ENCODE peak calls at places on chromosomes 1 and 21, in six cellular contexts. One of them, this sample, is unnamed. For H3K9me3, the result is how much of the 10 kb centered on the place peaks cover.

GRCh38 chr1:208510192-208510952 is 266.2 kb upstream of the PLXNA2 start:
- DNase-seq in IMR-90: no peak
- DNase-seq in neural progenitor cell: no peak
- DNase-seq in mammary epithelial cell: peak
- DNase-seq in endothelial cell of umbilical vein: no peak
- DNase-seq in HepG2: no peak
- DNase-seq in this sample: peak

GRCh38 chr1:185650602-185651230 is 83.5 kb upstream of the HMCN1 start:
- DNase-seq in IMR-90: no peak
- DNase-seq in neural progenitor cell: no peak
- DNase-seq in mammary epithelial cell: peak
- DNase-seq in endothelial cell of umbilical vein: no peak
- DNase-seq in HepG2: no peak
- DNase-seq in this sample: no peak

GRCh38 chr1:151512326-151512725 is 1.1 kb downstream of the CGN start:
- DNase-seq in IMR-90: no peak
- DNase-seq in neural progenitor cell: no peak
- DNase-seq in mammary epithelial cell: peak
- DNase-seq in endothelial cell of umbilical vein: no peak
- DNase-seq in HepG2: no peak
- DNase-seq in this sample: no peak

GRCh38 chr1:89965203-89965900 is 29.6 kb upstream of the ZNF326 start:
- DNase-seq in IMR-90: no peak
- DNase-seq in neural progenitor cell: no peak
- DNase-seq in mammary epithelial cell: no peak
- DNase-seq in endothelial cell of umbilical vein: peak
- DNase-seq in HepG2: no peak
- DNase-seq in this sample: no peak

GRCh38 chr1:56806804-56807203 is 12.4 kb downstream of the FYB2 start:
- DNase-seq in IMR-90: no peak
- DNase-seq in neural progenitor cell: no peak
- DNase-seq in mammary epithelial cell: no peak
- DNase-seq in endothelial cell of umbilical vein: no peak
- DNase-seq in HepG2: no peak
- DNase-seq in this sample: no peak

GRCh38 chr1:15476927-15477326 is 1.0 kb downstream of the CELA2B start:
- DNase-seq in IMR-90: no peak
- DNase-seq in neural progenitor cell: no peak
- DNase-seq in mammary epithelial cell: no peak
- DNase-seq in endothelial cell of umbilical vein: no peak
- DNase-seq in HepG2: no peak
- DNase-seq in this sample: no peak

GRCh38 chr1:230992100-230992774 is 13.3 kb downstream of the ARV1 start:
- DNase-seq in IMR-90: no peak
- DNase-seq in neural progenitor cell: no peak
- DNase-seq in mammary epithelial cell: no peak
- DNase-seq in endothelial cell of umbilical vein: no peak
- DNase-seq in HepG2: no peak
- DNase-seq in this sample: no peak

GRCh38 chr1:53526451-53527101 is 67.4 kb downstream of the DMRTB1 start:
- DNase-seq in IMR-90: peak
- DNase-seq in neural progenitor cell: peak
- DNase-seq in mammary epithelial cell: no peak
- DNase-seq in endothelial cell of umbilical vein: no peak
- DNase-seq in HepG2: peak
- DNase-seq in this sample: peak

GRCh38 chr1:110657351-110657750 is 17.4 kb downstream of the KCNA3 start:
- DNase-seq in IMR-90: no peak
- DNase-seq in neural progenitor cell: no peak
- DNase-seq in mammary epithelial cell: no peak
- DNase-seq in endothelial cell of umbilical vein: no peak
- DNase-seq in HepG2: no peak
- DNase-seq in this sample: no peak

GRCh38 chr1:81052162-81052561 is 748.6 kb upstream of the ADGRL2 start:
- DNase-seq in IMR-90: no peak
- DNase-seq in neural progenitor cell: peak
- DNase-seq in mammary epithelial cell: no peak
- DNase-seq in endothelial cell of umbilical vein: no peak
- DNase-seq in HepG2: no peak
- DNase-seq in this sample: no peak

GRCh38 chr1:10889628-10890353 is 93.3 kb upstream of the CASZ1 start:
- DNase-seq in IMR-90: no peak
- DNase-seq in neural progenitor cell: no peak
- DNase-seq in mammary epithelial cell: no peak
- DNase-seq in endothelial cell of umbilical vein: no peak
- DNase-seq in HepG2: no peak
- DNase-seq in this sample: no peak

GRCh38 chr1:51236548-51237312 is 657 bp downstream of the RNF11 start:
- DNase-seq in IMR-90: peak
- DNase-seq in neural progenitor cell: peak
- DNase-seq in mammary epithelial cell: peak
- DNase-seq in endothelial cell of umbilical vein: peak
- DNase-seq in HepG2: no peak
- DNase-seq in this sample: peak

GRCh38 chr21:16573581-16573980 is 843.8 kb downstream of the USP25 start:
- DNase-seq in IMR-90: peak
- DNase-seq in neural progenitor cell: no peak
- DNase-seq in mammary epithelial cell: no peak
- DNase-seq in endothelial cell of umbilical vein: peak
- DNase-seq in HepG2: no peak
- DNase-seq in this sample: peak

GRCh38 chr1:181350146-181350545 is 133.2 kb upstream of the CACNA1E start:
- DNase-seq in IMR-90: no peak
- DNase-seq in neural progenitor cell: no peak
- DNase-seq in mammary epithelial cell: no peak
- DNase-seq in endothelial cell of umbilical vein: no peak
- DNase-seq in HepG2: no peak
- DNase-seq in this sample: no peak

GRCh38 chr1:99327357-99327756 is 63.1 kb downstream of the PLPPR4 start:
- DNase-seq in IMR-90: no peak
- DNase-seq in neural progenitor cell: no peak
- DNase-seq in mammary epithelial cell: no peak
- DNase-seq in endothelial cell of umbilical vein: no peak
- DNase-seq in HepG2: no peak
- DNase-seq in this sample: no peak

GRCh38 chr1:47630346-47630745 is 192.5 kb downstream of the FOXD2 start:
- DNase-seq in IMR-90: no peak
- DNase-seq in neural progenitor cell: no peak
- DNase-seq in mammary epithelial cell: no peak
- DNase-seq in endothelial cell of umbilical vein: no peak
- DNase-seq in HepG2: no peak
- DNase-seq in this sample: no peak

GRCh38 chr1:58585591-58586151 is 8.6 kb upstream of the TACSTD2 start:
- DNase-seq in IMR-90: peak
- DNase-seq in neural progenitor cell: no peak
- DNase-seq in mammary epithelial cell: peak
- DNase-seq in endothelial cell of umbilical vein: peak
- DNase-seq in HepG2: no peak
- DNase-seq in this sample: peak

GRCh38 chr1:12615916-12616708 is 1.9 kb downstream of the DHRS3 start:
- DNase-seq in IMR-90: peak
- DNase-seq in neural progenitor cell: peak
- DNase-seq in mammary epithelial cell: peak
- DNase-seq in endothelial cell of umbilical vein: peak
- DNase-seq in HepG2: peak
- DNase-seq in this sample: peak

GRCh38 chr1:10888791-10889627 is 92.6 kb upstream of the CASZ1 start:
- DNase-seq in IMR-90: no peak
- DNase-seq in neural progenitor cell: peak
- DNase-seq in mammary epithelial cell: no peak
- DNase-seq in endothelial cell of umbilical vein: no peak
- DNase-seq in HepG2: no peak
- DNase-seq in this sample: no peak

GRCh38 chr1:201538618-201539551 is at the start of gene NAV1:
- DNase-seq in IMR-90: peak
- DNase-seq in neural progenitor cell: peak
- DNase-seq in mammary epithelial cell: no peak
- DNase-seq in endothelial cell of umbilical vein: peak
- DNase-seq in HepG2: no peak
- DNase-seq in this sample: peak

GRCh38 chr1:10529772-10530171 is 55.0 kb downstream of the PEX14 start:
- DNase-seq in IMR-90: no peak
- DNase-seq in neural progenitor cell: peak
- DNase-seq in mammary epithelial cell: no peak
- DNase-seq in endothelial cell of umbilical vein: peak
- DNase-seq in HepG2: no peak
- DNase-seq in this sample: no peak

GRCh38 chr1:234836045-234836681 is 226.2 kb upstream of the IRF2BP2 start:
- DNase-seq in IMR-90: no peak
- DNase-seq in neural progenitor cell: no peak
- DNase-seq in mammary epithelial cell: no peak
- DNase-seq in endothelial cell of umbilical vein: peak
- DNase-seq in HepG2: no peak
- DNase-seq in this sample: no peak

GRCh38 chr1:47002211-47002610 is 21.3 kb upstream of the CYP4X1 start:
- DNase-seq in IMR-90: no peak
- DNase-seq in neural progenitor cell: no peak
- DNase-seq in mammary epithelial cell: no peak
- DNase-seq in endothelial cell of umbilical vein: no peak
- DNase-seq in HepG2: no peak
- DNase-seq in this sample: no peak

GRCh38 chr1:92483442-92484170 is 3.1 kb downstream of the GFI1 start:
- DNase-seq in IMR-90: no peak
- DNase-seq in neural progenitor cell: peak
- DNase-seq in mammary epithelial cell: peak
- DNase-seq in endothelial cell of umbilical vein: no peak
- DNase-seq in HepG2: no peak
- DNase-seq in this sample: no peak

GRCh38 chr21:34670220-34670961 is 1.6 kb downstream of the CLIC6 start:
- DNase-seq in IMR-90: no peak
- DNase-seq in neural progenitor cell: peak
- DNase-seq in mammary epithelial cell: peak
- DNase-seq in endothelial cell of umbilical vein: no peak
- DNase-seq in HepG2: no peak
- DNase-seq in this sample: no peak

GRCh38 chr21:44522753-44523204 is 17.2 kb downstream of the KRTAP10-1 start:
- DNase-seq in IMR-90: no peak
- DNase-seq in neural progenitor cell: no peak
- DNase-seq in mammary epithelial cell: no peak
- DNase-seq in endothelial cell of umbilical vein: no peak
- DNase-seq in HepG2: no peak
- DNase-seq in this sample: no peak

GRCh38 chr1:39812913-39813312 is 24.2 kb upstream of the BMP8B start:
- DNase-seq in IMR-90: no peak
- DNase-seq in neural progenitor cell: no peak
- DNase-seq in mammary epithelial cell: no peak
- DNase-seq in endothelial cell of umbilical vein: no peak
- DNase-seq in HepG2: no peak
- DNase-seq in this sample: no peak

GRCh38 chr1:100928128-100928527 is 32.2 kb downstream of the SLC30A7 start:
- DNase-seq in IMR-90: no peak
- DNase-seq in neural progenitor cell: peak
- DNase-seq in mammary epithelial cell: no peak
- DNase-seq in endothelial cell of umbilical vein: no peak
- DNase-seq in HepG2: no peak
- DNase-seq in this sample: no peak

DNA sequence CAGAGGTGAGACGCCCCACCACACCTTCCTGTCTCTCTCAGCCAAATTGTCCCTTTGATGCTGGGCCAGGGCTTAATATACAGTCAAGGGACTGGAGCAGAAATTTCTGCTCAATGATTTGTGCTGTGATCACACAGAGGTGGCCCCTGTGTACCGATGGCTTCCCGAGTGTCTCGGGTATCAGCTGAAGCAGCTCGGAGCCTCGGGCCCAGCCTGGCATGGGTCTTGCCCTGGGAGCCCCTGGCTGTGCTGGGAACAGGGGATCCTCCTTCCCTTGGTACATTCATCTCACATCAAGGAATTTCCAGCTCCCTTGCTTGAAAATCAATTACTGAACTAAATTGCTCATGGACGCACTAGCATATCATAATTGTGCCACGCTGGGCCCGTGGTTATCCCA is 148.8 kb upstream of the C1orf174 start:
- DNase-seq in IMR-90: no peak
- DNase-seq in neural progenitor cell: no peak
- DNase-seq in mammary epithelial cell: no peak
- DNase-seq in endothelial cell of umbilical vein: no peak
- DNase-seq in HepG2: no peak
- DNase-seq in this sample: no peak
- H3K9ac ChIP-seq in IMR-90: no peak
- H3K9ac ChIP-seq in neural progenitor cell: no peak
- H3K9ac ChIP-seq in mammary epithelial cell: no peak
- H3K9ac ChIP-seq in endothelial cell of umbilical vein: no peak
- H3K9ac ChIP-seq in HepG2: no peak
- H3K9ac ChIP-seq in this sample: no peak

GRCh38 chr1:169588112-169588511 is 1.8 kb upstream of the F5 start:
- DNase-seq in IMR-90: no peak
- DNase-seq in neural progenitor cell: no peak
- DNase-seq in mammary epithelial cell: no peak
- DNase-seq in endothelial cell of umbilical vein: no peak
- DNase-seq in HepG2: peak
- DNase-seq in this sample: no peak
- H3K9me3 ChIP-seq in IMR-90: under half
- H3K9me3 ChIP-seq in neural progenitor cell: under half
- H3K9me3 ChIP-seq in mammary epithelial cell: under half
- H3K9me3 ChIP-seq in endothelial cell of umbilical vein: under half
- H3K9me3 ChIP-seq in HepG2: under half
- H3K9me3 ChIP-seq in this sample: under half

GRCh38 chr21:30216041-30216723 is at the start of gene CLDN8:
- DNase-seq in IMR-90: no peak
- DNase-seq in neural progenitor cell: no peak
- DNase-seq in mammary epithelial cell: peak
- DNase-seq in endothelial cell of umbilical vein: no peak
- DNase-seq in HepG2: no peak
- DNase-seq in this sample: no peak
- H3K4me3 ChIP-seq in IMR-90: no peak
- H3K4me3 ChIP-seq in neural progenitor cell: no peak
- H3K4me3 ChIP-seq in mammary epithelial cell: no peak
- H3K4me3 ChIP-seq in endothelial cell of umbilical vein: no peak
- H3K4me3 ChIP-seq in HepG2: no peak
- H3K4me3 ChIP-seq in this sample: no peak

DNA sequence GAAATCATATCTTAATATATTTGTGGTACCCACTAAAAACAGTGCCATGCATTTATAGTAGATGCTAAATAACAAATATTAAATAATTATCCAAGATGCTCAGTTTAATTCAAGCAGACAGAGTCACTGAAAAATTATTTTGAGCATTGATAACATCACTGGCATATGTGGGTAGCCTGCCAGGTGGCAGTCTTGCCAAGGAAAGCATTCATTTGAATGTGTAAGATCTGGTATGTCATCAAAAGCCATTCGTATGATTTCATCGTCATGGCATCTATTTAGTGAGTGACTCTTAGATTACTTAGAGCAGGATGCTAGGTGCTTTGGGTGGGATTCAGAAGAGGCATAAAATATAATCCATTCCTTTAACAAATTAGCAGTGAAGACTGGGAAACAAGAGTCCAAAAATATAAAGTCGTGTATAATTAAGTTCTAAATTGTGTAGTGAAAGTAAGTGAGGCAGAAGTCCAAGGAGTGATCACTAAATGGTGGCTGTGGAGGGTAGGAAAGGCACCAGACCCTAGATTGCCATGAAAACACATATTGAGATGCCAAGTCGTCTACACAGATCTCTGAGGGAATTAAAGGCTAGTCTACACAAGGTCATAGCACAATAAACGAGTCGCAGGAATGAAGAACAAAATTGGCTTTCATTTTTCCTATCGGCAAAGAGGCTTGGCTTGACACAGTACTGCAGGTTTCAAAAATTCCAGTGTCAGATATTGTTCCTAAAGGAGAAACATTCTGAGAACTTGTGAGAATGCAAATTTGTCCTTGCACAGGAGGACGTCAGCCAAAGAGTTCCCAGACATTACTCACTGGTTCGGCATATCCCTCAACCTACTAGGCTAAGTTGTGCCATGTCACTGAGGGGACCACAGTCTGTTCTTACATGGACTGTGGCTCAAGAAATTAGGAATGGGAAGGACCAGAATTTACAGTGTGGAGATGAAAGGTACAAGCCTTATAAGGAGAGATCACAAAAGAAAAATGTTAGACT is 130.8 kb downstream of the LYPLAL1 start:
- DNase-seq in IMR-90: peak
- DNase-seq in neural progenitor cell: no peak
- DNase-seq in mammary epithelial cell: peak
- DNase-seq in endothelial cell of umbilical vein: peak
- DNase-seq in HepG2: no peak
- DNase-seq in this sample: peak
- H3K9ac ChIP-seq in IMR-90: no peak
- H3K9ac ChIP-seq in neural progenitor cell: no peak
- H3K9ac ChIP-seq in mammary epithelial cell: no peak
- H3K9ac ChIP-seq in endothelial cell of umbilical vein: peak
- H3K9ac ChIP-seq in HepG2: no peak
- H3K9ac ChIP-seq in this sample: no peak

This sample was measured in adipocyte.